ENCODE peak calls at places on chromosome 22, in seven cellular contexts. One of them, this sample, is unnamed.

GRCh38 chr22:27416553-27417427 is 384.8 kb downstream of the MN1 start:
- DNase-seq in NCI-H1105: peak
- DNase-seq in myocyte: peak
- DNase-seq in NCI-H510A: no peak
- DNase-seq in NCI-H460: no peak
- DNase-seq in pancreas: no peak
- DNase-seq in smooth muscle cell of the brain vasculature: peak
- DNase-seq in this sample: no peak

GRCh38 chr22:18998998-18999397 is 62.9 kb upstream of the PRODH start:
- DNase-seq in smooth muscle cell of the brain vasculature: no peak
- DNase-seq in myocyte: no peak
- DNase-seq in NCI-H1105: no peak
- DNase-seq in pancreas: no peak
- DNase-seq in NCI-H510A: no peak
- DNase-seq in NCI-H460: no peak
- DNase-seq in this sample: no peak

GRCh38 chr22:49137216-49137840 is 690.3 kb downstream of the BRD1 start:
- DNase-seq in myocyte: no peak
- DNase-seq in NCI-H510A: peak
- DNase-seq in pancreas: no peak
- DNase-seq in NCI-H1105: no peak
- DNase-seq in NCI-H460: no peak
- DNase-seq in smooth muscle cell of the brain vasculature: no peak
- DNase-seq in this sample: no peak

GRCh38 chr22:45124176-45124857 is 39.4 kb upstream of the NUP50 start:
- DNase-seq in myocyte: no peak
- DNase-seq in smooth muscle cell of the brain vasculature: no peak
- DNase-seq in NCI-H510A: no peak
- DNase-seq in NCI-H460: no peak
- DNase-seq in pancreas: no peak
- DNase-seq in NCI-H1105: no peak
- DNase-seq in this sample: no peak

GRCh38 chr22:26952654-26953379 is 295.4 kb downstream of the MIAT start:
- DNase-seq in NCI-H1105: peak
- DNase-seq in pancreas: no peak
- DNase-seq in smooth muscle cell of the brain vasculature: no peak
- DNase-seq in NCI-H460: no peak
- DNase-seq in myocyte: no peak
- DNase-seq in NCI-H510A: no peak
- DNase-seq in this sample: no peak

GRCh38 chr22:49976439-49977175 is 16.0 kb downstream of the PIM3 start:
- DNase-seq in NCI-H460: no peak
- DNase-seq in smooth muscle cell of the brain vasculature: no peak
- DNase-seq in NCI-H510A: no peak
- DNase-seq in myocyte: no peak
- DNase-seq in NCI-H1105: no peak
- DNase-seq in pancreas: no peak
- DNase-seq in this sample: no peak

GRCh38 chr22:32745251-32745995 is 56.1 kb upstream of the TIMP3 start:
- DNase-seq in smooth muscle cell of the brain vasculature: no peak
- DNase-seq in NCI-H510A: no peak
- DNase-seq in NCI-H1105: no peak
- DNase-seq in pancreas: no peak
- DNase-seq in NCI-H460: no peak
- DNase-seq in myocyte: no peak
- DNase-seq in this sample: no peak

GRCh38 chr22:48440176-48440575 is 1387.5 kb downstream of the BRD1 start:
- DNase-seq in NCI-H510A: no peak
- DNase-seq in NCI-H460: no peak
- DNase-seq in smooth muscle cell of the brain vasculature: no peak
- DNase-seq in myocyte: no peak
- DNase-seq in NCI-H1105: no peak
- DNase-seq in pancreas: no peak
- DNase-seq in this sample: no peak

GRCh38 chr22:48884292-48884691 is 943.4 kb downstream of the BRD1 start:
- DNase-seq in NCI-H510A: no peak
- DNase-seq in NCI-H460: no peak
- DNase-seq in pancreas: peak
- DNase-seq in myocyte: no peak
- DNase-seq in smooth muscle cell of the brain vasculature: no peak
- DNase-seq in NCI-H1105: no peak
- DNase-seq in this sample: no peak

GRCh38 chr22:49530671-49531532 is 296.8 kb downstream of the BRD1 start:
- DNase-seq in smooth muscle cell of the brain vasculature: no peak
- DNase-seq in NCI-H1105: no peak
- DNase-seq in NCI-H460: no peak
- DNase-seq in NCI-H510A: no peak
- DNase-seq in myocyte: no peak
- DNase-seq in pancreas: no peak
- DNase-seq in this sample: no peak

GRCh38 chr22:24417901-24418641 is 9.3 kb upstream of the ADORA2A start:
- DNase-seq in NCI-H510A: no peak
- DNase-seq in pancreas: no peak
- DNase-seq in myocyte: no peak
- DNase-seq in smooth muscle cell of the brain vasculature: no peak
- DNase-seq in NCI-H1105: no peak
- DNase-seq in NCI-H460: no peak
- DNase-seq in this sample: no peak

GRCh38 chr22:22196018-22196533 is 48.5 kb upstream of the VPREB1 start:
- DNase-seq in NCI-H1105: no peak
- DNase-seq in myocyte: no peak
- DNase-seq in smooth muscle cell of the brain vasculature: no peak
- DNase-seq in pancreas: no peak
- DNase-seq in NCI-H510A: no peak
- DNase-seq in NCI-H460: no peak
- DNase-seq in this sample: no peak

GRCh38 chr22:20750461-20751184 is 23.3 kb upstream of the SERPIND1 start:
- DNase-seq in smooth muscle cell of the brain vasculature: peak
- DNase-seq in pancreas: peak
- DNase-seq in NCI-H1105: peak
- DNase-seq in NCI-H510A: peak
- DNase-seq in NCI-H460: peak
- DNase-seq in myocyte: peak
- DNase-seq in this sample: no peak

GRCh38 chr22:41888638-41889200 is 26.2 kb downstream of the SHISA8 start:
- DNase-seq in NCI-H510A: no peak
- DNase-seq in smooth muscle cell of the brain vasculature: no peak
- DNase-seq in myocyte: no peak
- DNase-seq in pancreas: no peak
- DNase-seq in NCI-H1105: no peak
- DNase-seq in NCI-H460: no peak
- DNase-seq in this sample: no peak

GRCh38 chr22:46428602-46429326 is 93.2 kb downstream of the TRMU start:
- DNase-seq in smooth muscle cell of the brain vasculature: no peak
- DNase-seq in NCI-H460: no peak
- DNase-seq in myocyte: no peak
- DNase-seq in NCI-H1105: no peak
- DNase-seq in NCI-H510A: no peak
- DNase-seq in pancreas: no peak
- DNase-seq in this sample: no peak

GRCh38 chr22:18997925-18998315 is 61.8 kb upstream of the PRODH start:
- DNase-seq in myocyte: no peak
- DNase-seq in NCI-H510A: no peak
- DNase-seq in NCI-H1105: no peak
- DNase-seq in pancreas: no peak
- DNase-seq in NCI-H460: no peak
- DNase-seq in smooth muscle cell of the brain vasculature: no peak
- DNase-seq in this sample: no peak

GRCh38 chr22:27139935-27140493 is 482.6 kb downstream of the MIAT start:
- DNase-seq in NCI-H510A: no peak
- DNase-seq in pancreas: no peak
- DNase-seq in smooth muscle cell of the brain vasculature: peak
- DNase-seq in NCI-H460: peak
- DNase-seq in NCI-H1105: no peak
- DNase-seq in myocyte: peak
- DNase-seq in this sample: no peak

GRCh38 chr22:39214383-39215069 is 30.3 kb downstream of the PDGFB start:
- DNase-seq in NCI-H1105: no peak
- DNase-seq in NCI-H460: no peak
- DNase-seq in smooth muscle cell of the brain vasculature: no peak
- DNase-seq in myocyte: peak
- DNase-seq in NCI-H510A: no peak
- DNase-seq in pancreas: peak
- DNase-seq in this sample: no peak

GRCh38 chr22:49306632-49306975 is 521.1 kb downstream of the BRD1 start:
- DNase-seq in pancreas: peak
- DNase-seq in NCI-H1105: no peak
- DNase-seq in myocyte: no peak
- DNase-seq in smooth muscle cell of the brain vasculature: no peak
- DNase-seq in NCI-H510A: no peak
- DNase-seq in NCI-H460: no peak
- DNase-seq in this sample: no peak

GRCh38 chr22:47617186-47617585 is 854.7 kb downstream of the TBC1D22A start:
- DNase-seq in NCI-H510A: no peak
- DNase-seq in smooth muscle cell of the brain vasculature: no peak
- DNase-seq in pancreas: no peak
- DNase-seq in NCI-H1105: no peak
- DNase-seq in NCI-H460: no peak
- DNase-seq in myocyte: no peak
- DNase-seq in this sample: no peak

GRCh38 chr22:47043835-47044721 is 281.6 kb downstream of the TBC1D22A start:
- DNase-seq in smooth muscle cell of the brain vasculature: no peak
- DNase-seq in NCI-H1105: peak
- DNase-seq in myocyte: peak
- DNase-seq in NCI-H510A: no peak
- DNase-seq in pancreas: peak
- DNase-seq in NCI-H460: no peak
- DNase-seq in this sample: peak

GRCh38 chr22:31492151-31492550 is 2.5 kb upstream of the EIF4ENIF1 start:
- DNase-seq in pancreas: no peak
- DNase-seq in NCI-H460: no peak
- DNase-seq in smooth muscle cell of the brain vasculature: no peak
- DNase-seq in NCI-H1105: no peak
- DNase-seq in myocyte: no peak
- DNase-seq in NCI-H510A: no peak
- DNase-seq in this sample: no peak

GRCh38 chr22:35567794-35568193 is 27.2 kb downstream of the RASD2 start:
- DNase-seq in myocyte: no peak
- DNase-seq in NCI-H510A: no peak
- DNase-seq in smooth muscle cell of the brain vasculature: no peak
- DNase-seq in NCI-H460: no peak
- DNase-seq in pancreas: no peak
- DNase-seq in NCI-H1105: no peak
- DNase-seq in this sample: no peak

GRCh38 chr22:31947296-31947695 is 3.0 kb downstream of the YWHAH start:
- DNase-seq in pancreas: no peak
- DNase-seq in NCI-H460: peak
- DNase-seq in NCI-H510A: no peak
- DNase-seq in myocyte: peak
- DNase-seq in NCI-H1105: no peak
- DNase-seq in smooth muscle cell of the brain vasculature: no peak
- DNase-seq in this sample: no peak

GRCh38 chr22:23604939-23605712 is 25.0 kb upstream of the IGLL1 start:
- DNase-seq in myocyte: no peak
- DNase-seq in pancreas: no peak
- DNase-seq in NCI-H1105: no peak
- DNase-seq in NCI-H510A: no peak
- DNase-seq in smooth muscle cell of the brain vasculature: no peak
- DNase-seq in NCI-H460: no peak
- DNase-seq in this sample: no peak

GRCh38 chr22:36465232-36466021 is 16.0 kb downstream of the TXN2 start:
- DNase-seq in NCI-H510A: no peak
- DNase-seq in pancreas: peak
- DNase-seq in myocyte: peak
- DNase-seq in smooth muscle cell of the brain vasculature: no peak
- DNase-seq in NCI-H460: no peak
- DNase-seq in NCI-H1105: no peak
- DNase-seq in this sample: no peak

GRCh38 chr22:45224331-45224730 is 16.4 kb downstream of the KIAA0930 start:
- DNase-seq in myocyte: no peak
- DNase-seq in NCI-H1105: no peak
- DNase-seq in NCI-H510A: no peak
- DNase-seq in smooth muscle cell of the brain vasculature: no peak
- DNase-seq in NCI-H460: no peak
- DNase-seq in pancreas: no peak
- DNase-seq in this sample: no peak

GRCh38 chr22:25078591-25078990 is 121.1 kb upstream of the CRYBB3 start:
- DNase-seq in pancreas: no peak
- DNase-seq in myocyte: peak
- DNase-seq in NCI-H460: no peak
- DNase-seq in NCI-H1105: no peak
- DNase-seq in smooth muscle cell of the brain vasculature: no peak
- DNase-seq in NCI-H510A: no peak
- DNase-seq in this sample: no peak

GRCh38 chr22:22940961-22941605 is 53.5 kb downstream of the IGLL5 start:
- DNase-seq in NCI-H460: no peak
- DNase-seq in pancreas: no peak
- DNase-seq in smooth muscle cell of the brain vasculature: no peak
- DNase-seq in myocyte: no peak
- DNase-seq in NCI-H1105: no peak
- DNase-seq in NCI-H510A: no peak
- DNase-seq in this sample: no peak

GRCh38 chr22:19962246-19962908 is 20.8 kb upstream of the TXNRD2 start:
- DNase-seq in myocyte: peak
- DNase-seq in NCI-H510A: peak
- DNase-seq in NCI-H460: peak
- DNase-seq in NCI-H1105: peak
- DNase-seq in pancreas: peak
- DNase-seq in smooth muscle cell of the brain vasculature: no peak
- DNase-seq in this sample: peak

GRCh38 chr22:47391169-47392053 is 629.0 kb downstream of the TBC1D22A start:
- DNase-seq in NCI-H510A: no peak
- DNase-seq in NCI-H1105: no peak
- DNase-seq in NCI-H460: no peak
- DNase-seq in smooth muscle cell of the brain vasculature: no peak
- DNase-seq in myocyte: peak
- DNase-seq in pancreas: no peak
- DNase-seq in this sample: no peak

GRCh38 chr22:49281467-49282340 is 546.0 kb downstream of the BRD1 start:
- DNase-seq in NCI-H1105: no peak
- DNase-seq in myocyte: no peak
- DNase-seq in pancreas: no peak
- DNase-seq in NCI-H510A: no peak
- DNase-seq in NCI-H460: no peak
- DNase-seq in smooth muscle cell of the brain vasculature: no peak
- DNase-seq in this sample: no peak

GRCh38 chr22:26461188-26461810 is 22.3 kb downstream of the HPS4 start:
- DNase-seq in myocyte: peak
- DNase-seq in NCI-H460: peak
- DNase-seq in NCI-H1105: peak
- DNase-seq in NCI-H510A: no peak
- DNase-seq in pancreas: peak
- DNase-seq in smooth muscle cell of the brain vasculature: peak
- DNase-seq in this sample: no peak

GRCh38 chr22:25777411-25777810 is 35.4 kb downstream of the MYO18B start:
- DNase-seq in pancreas: no peak
- DNase-seq in smooth muscle cell of the brain vasculature: no peak
- DNase-seq in NCI-H1105: no peak
- DNase-seq in NCI-H460: no peak
- DNase-seq in NCI-H510A: no peak
- DNase-seq in myocyte: no peak
- DNase-seq in this sample: no peak

GRCh38 chr22:50739279-50739691 is 1.3 kb downstream of the ACR start:
- DNase-seq in smooth muscle cell of the brain vasculature: no peak
- DNase-seq in pancreas: peak
- DNase-seq in NCI-H460: no peak
- DNase-seq in NCI-H510A: no peak
- DNase-seq in myocyte: no peak
- DNase-seq in NCI-H1105: no peak
- DNase-seq in this sample: no peak

GRCh38 chr22:41949297-41949965 is 2.5 kb upstream of the CENPM start:
- DNase-seq in NCI-H1105: no peak
- DNase-seq in myocyte: no peak
- DNase-seq in pancreas: no peak
- DNase-seq in NCI-H510A: no peak
- DNase-seq in smooth muscle cell of the brain vasculature: no peak
- DNase-seq in NCI-H460: no peak
- DNase-seq in this sample: no peak

GRCh38 chr22:17486313-17486712 is 77.0 kb upstream of the SLC25A18 start:
- DNase-seq in pancreas: peak
- DNase-seq in NCI-H460: no peak
- DNase-seq in smooth muscle cell of the brain vasculature: no peak
- DNase-seq in NCI-H510A: no peak
- DNase-seq in NCI-H1105: no peak
- DNase-seq in myocyte: peak
- DNase-seq in this sample: no peak

GRCh38 chr22:47376901-47377520 is 614.6 kb downstream of the TBC1D22A start:
- DNase-seq in NCI-H510A: no peak
- DNase-seq in NCI-H1105: no peak
- DNase-seq in NCI-H460: no peak
- DNase-seq in smooth muscle cell of the brain vasculature: no peak
- DNase-seq in myocyte: no peak
- DNase-seq in pancreas: no peak
- DNase-seq in this sample: no peak